ENCODE peak calls at places on chromosomes 11 and 22, in ten cellular contexts. Z, C, D, E, Y, P, J, N, O and F are unnamed samples.
A peak's percentile ranks its signal among the peaks of the same experiment; 100 is the strongest.

GRCh38 chr11:45045692-45046471 is 95.2 kb upstream of the TP53I11 start:
- DNase-seq in Z (no peak), C (no peak), D (peak; percentile 79), E (peak; percentile 77), Y (peak; percentile 72), P (peak; percentile 74), J (peak; percentile 14), N (peak; percentile 82), O (peak; percentile 13), F (no peak)

GRCh38 chr11:78730267-78730824 is 155.7 kb upstream of the NARS2 start:
- DNase-seq in Z (no peak), C (no peak), D (no peak), E (no peak), Y (no peak), P (no peak), J (no peak), N (no peak), O (no peak), F (no peak)

GRCh38 chr11:71341596-71341995 is 89.2 kb upstream of the SHANK2 start:
- DNase-seq in Z (no peak), C (no peak), D (no peak), E (no peak), Y (no peak), P (peak; percentile 40), J (no peak), N (no peak), O (no peak), F (no peak)

GRCh38 chr11:13782395-13783080 is 114.1 kb downstream of the FAR1 start:
- DNase-seq in Z (no peak), C (no peak), D (no peak), E (no peak), Y (no peak), P (no peak), J (no peak), N (no peak), O (no peak), F (no peak)

GRCh38 chr11:9250139-9250582 is 15.0 kb downstream of the DENND5A start:
- DNase-seq in Z (no peak), C (no peak), D (no peak), E (no peak), Y (no peak), P (no peak), J (no peak), N (no peak), O (peak; percentile 35), F (no peak)

GRCh38 chr11:29306527-29306926 is 710.3 kb downstream of the KCNA4 start:
- DNase-seq in Z (no peak), C (no peak), D (no peak), E (peak; percentile 29), Y (peak; percentile 96), P (no peak), J (peak; percentile 64), N (no peak), O (peak; percentile 92), F (peak; percentile 56)

GRCh38 chr11:1879941-1880720 is 11.6 kb downstream of the PRR33 start:
- DNase-seq in Z (no peak), C (peak; percentile 76), D (peak; percentile 86), E (no peak), Y (no peak), P (peak; percentile 91), J (no peak), N (no peak), O (peak; percentile 22), F (no peak)

GRCh38 chr11:114440971-114441810 is 1.9 kb downstream of the REXO2 start:
- DNase-seq in Z (no peak), C (no peak), D (no peak), E (no peak), Y (peak; percentile 11), P (no peak), J (no peak), N (no peak), O (no peak), F (no peak)

GRCh38 chr11:134334796-134335571 is 3.2 kb downstream of the GLB1L2 start:
- DNase-seq in Z (no peak), C (no peak), D (no peak), E (peak; percentile 5), Y (no peak), P (no peak), J (no peak), N (no peak), O (no peak), F (no peak)

GRCh38 chr22:35301370-35301874 is 1.7 kb downstream of the TOM1 start:
- DNase-seq in Z (no peak), C (no peak), D (peak; percentile 76), E (peak; percentile 97), Y (peak; percentile 100), P (peak; percentile 64), J (peak; percentile 100), N (peak; percentile 60), O (peak; percentile 85), F (no peak)
- H3K4me3 ChIP-seq in Z (no peak overlapping the region), C (peak overlapping the region; percentile 92), D (no peak overlapping the region), E (peak overlapping the region; percentile 97), Y (peak overlapping the region; percentile 91), P (peak overlapping the region; percentile 75), J (peak overlapping the region; percentile 66), N (no peak overlapping the region), O (no peak overlapping the region), F (no peak overlapping the region)

GRCh38 chr11:68762481-68762880 is 11.2 kb upstream of the TESMIN start:
- DNase-seq in Z (no peak), C (no peak), D (no peak), E (no peak), Y (no peak), P (no peak), J (no peak), N (no peak), O (no peak), F (no peak)

GRCh38 chr11:68763181-68763721 is 11.9 kb upstream of the TESMIN start:
- DNase-seq in Z (peak; percentile 46), C (no peak), D (no peak), E (peak; percentile 17), Y (no peak), P (no peak), J (no peak), N (no peak), O (no peak), F (no peak)

GRCh38 chr11:68761801-68762200 is 10.5 kb upstream of the TESMIN start:
- DNase-seq in Z (no peak), C (no peak), D (no peak), E (no peak), Y (no peak), P (no peak), J (no peak), N (no peak), O (no peak), F (no peak)

GRCh38 chr11:68764746-68765145 is 13.4 kb upstream of the TESMIN start:
- DNase-seq in Z (no peak), C (no peak), D (no peak), E (no peak), Y (no peak), P (no peak), J (no peak), N (no peak), O (no peak), F (no peak)

GRCh38 chr11:68763926-68764657 is 12.8 kb upstream of the TESMIN start:
- DNase-seq in Z (peak; percentile 43), C (no peak), D (no peak), E (no peak), Y (no peak), P (no peak), J (no peak), N (no peak), O (no peak), F (no peak)
- TF ChIP-seq CTCF in Z (peak; percentile 33), C (no peak), D (peak; percentile 33), E (peak; percentile 36), Y (no peak), P (peak; percentile 8), J (peak; percentile 3), N (no peak), O (no peak), F (peak; percentile 12)

GRCh38 chr22:22196833-22197477 is 47.6 kb upstream of the VPREB1 start:
- DNase-seq in Z (no peak), C (no peak), D (no peak), E (no peak), Y (no peak), P (no peak), J (no peak), N (no peak), O (no peak), F (no peak)

GRCh38 chr22:22194931-22195264 is 49.7 kb upstream of the VPREB1 start:
- DNase-seq in Z (no peak), C (no peak), D (no peak), E (no peak), Y (no peak), P (no peak), J (no peak), N (no peak), O (no peak), F (no peak)

GRCh38 chr22:22195265-22196017 is 49.1 kb upstream of the VPREB1 start:
- DNase-seq in Z (peak; percentile 90), C (no peak), D (no peak), E (peak; percentile 86), Y (peak; percentile 31), P (peak; percentile 65), J (no peak), N (peak; percentile 25), O (peak; percentile 32), F (peak; percentile 20)

GRCh38 chr22:22197993-22198402 is 46.6 kb upstream of the VPREB1 start:
- DNase-seq in Z (no peak), C (no peak), D (no peak), E (no peak), Y (no peak), P (peak; percentile 21), J (no peak), N (no peak), O (no peak), F (no peak)

GRCh38 chr22:22196018-22196533 is 48.5 kb upstream of the VPREB1 start:
- DNase-seq in Z (no peak), C (no peak), D (no peak), E (no peak), Y (no peak), P (peak; percentile 25), J (no peak), N (no peak), O (no peak), F (no peak)
- H3K4me3 ChIP-seq in Z (no peak overlapping the region), C (no peak overlapping the region), D (no peak overlapping the region), E (no peak overlapping the region), Y (no peak overlapping the region), P (no peak overlapping the region), J (no peak overlapping the region), N (no peak overlapping the region), O (no peak overlapping the region), F (no peak overlapping the region)

GRCh38 chr22:35156945-35157344 is 91.0 kb downstream of the ISX start:
- DNase-seq in Z (no peak), C (no peak), D (no peak), E (no peak), Y (no peak), P (no peak), J (no peak), N (no peak), O (no peak), F (no peak)

GRCh38 chr22:35160268-35160667 is 94.3 kb downstream of the ISX start:
- DNase-seq in Z (no peak), C (no peak), D (no peak), E (no peak), Y (no peak), P (no peak), J (no peak), N (no peak), O (no peak), F (no peak)

GRCh38 chr22:35152316-35152715 is 86.4 kb downstream of the ISX start:
- DNase-seq in Z (no peak), C (no peak), D (no peak), E (no peak), Y (no peak), P (no peak), J (no peak), N (no peak), O (no peak), F (no peak)

GRCh38 chr22:35154937-35155387 is 89.0 kb downstream of the ISX start:
- DNase-seq in Z (peak; percentile 85), C (no peak), D (no peak), E (peak; percentile 48), Y (peak; percentile 42), P (no peak), J (peak; percentile 8), N (peak; percentile 15), O (peak; percentile 38), F (peak; percentile 3)

GRCh38 chr22:35155403-35156025 is 89.6 kb downstream of the ISX start:
- DNase-seq in Z (peak; percentile 22), C (no peak), D (no peak), E (no peak), Y (no peak), P (no peak), J (no peak), N (no peak), O (no peak), F (no peak)
- TF ChIP-seq CTCF in Z (no peak), C (no peak), D (no peak), E (no peak), Y (no peak), P (no peak), J (peak; percentile 11), N (no peak), O (no peak), F (no peak)